ENCODE peak calls at places on chromosomes 1 and 21, in nine cellular contexts. H, V, R, O, M, L, T, X and Q are unnamed samples.

GRCh38 chr21:33980276-33980916 is 64.8 kb upstream of the ATP5PO start:
- DNase-seq in H (peak), V (no peak), R (no peak), O (no peak), M (no peak), L (no peak), T (no peak), X (no peak), Q (no peak)

GRCh38 chr1:156797212-156797871 is 19.3 kb downstream of the SH2D2A start:
- DNase-seq in H (peak), V (peak), R (no peak), O (no peak), M (no peak), L (peak), T (peak), X (peak), Q (peak)

GRCh38 chr21:45910548-45911221 is 70.9 kb upstream of the COL6A1 start:
- DNase-seq in H (no peak), V (no peak), R (peak), O (no peak), M (peak), L (no peak), T (no peak), X (no peak), Q (no peak)

GRCh38 chr1:47963093-47963492 is 34.1 kb downstream of the TRABD2B start:
- DNase-seq in H (no peak), V (no peak), R (no peak), O (no peak), M (no peak), L (no peak), T (no peak), X (no peak), Q (no peak)

GRCh38 chr1:236725638-236726037 is 39.3 kb downstream of the ACTN2 start:
- DNase-seq in H (no peak), V (no peak), R (no peak), O (no peak), M (no peak), L (no peak), T (no peak), X (no peak), Q (no peak)

GRCh38 chr1:246608616-246609376 is 42.5 kb downstream of the CNST start:
- DNase-seq in H (peak), V (peak), R (peak), O (peak), M (peak), L (peak), T (no peak), X (no peak), Q (peak)

GRCh38 chr1:205448540-205449253 is 7.1 kb downstream of the BLACAT1 start:
- DNase-seq in H (peak), V (no peak), R (no peak), O (no peak), M (no peak), L (no peak), T (no peak), X (no peak), Q (no peak)

GRCh38 chr21:37219766-37220432 is 47.2 kb downstream of the VPS26C start:
- DNase-seq in H (no peak), V (no peak), R (no peak), O (no peak), M (no peak), L (no peak), T (no peak), X (peak), Q (no peak)

GRCh38 chr1:65846911-65847310 is 54.2 kb downstream of the PDE4B start:
- DNase-seq in H (no peak), V (peak), R (no peak), O (no peak), M (no peak), L (no peak), T (no peak), X (no peak), Q (no peak)

GRCh38 chr1:248821101-248821500 is 4.6 kb downstream of the SH3BP5L start:
- DNase-seq in H (peak), V (peak), R (no peak), O (peak), M (no peak), L (no peak), T (no peak), X (no peak), Q (no peak)

GRCh38 chr1:3271866-3272265 is 182.6 kb upstream of the ARHGEF16 start:
- DNase-seq in H (no peak), V (no peak), R (no peak), O (no peak), M (no peak), L (no peak), T (no peak), X (no peak), Q (no peak)

GRCh38 chr1:65525297-65526048 is 105.0 kb downstream of the LEPR start:
- DNase-seq in H (peak), V (no peak), R (peak), O (no peak), M (peak), L (no peak), T (no peak), X (no peak), Q (peak)

GRCh38 chr1:157652859-157653493 is 47.6 kb downstream of the FCRL3 start:
- DNase-seq in H (no peak), V (no peak), R (no peak), O (no peak), M (no peak), L (no peak), T (no peak), X (peak), Q (no peak)

GRCh38 chr1:180042994-180043622 is 88.5 kb downstream of the CEP350 start:
- DNase-seq in H (no peak), V (peak), R (no peak), O (peak), M (no peak), L (no peak), T (no peak), X (no peak), Q (no peak)